ENCODE peak calls at places on chromosomes 13 and 19, in four cellular contexts. M is astrocyte; I is cardiac muscle cell; Q is stimulated activated effector memory CD8-positive, alpha-beta T cell treated with anti-CD3 and anti-CD28 coated beads, Interleukin-12 subunit alpha, Interleukin-12 subunit beta, amount 100 ng/mL, for 72 hours. B is an unnamed sample.

GRCh38 chr19:4415352-4415751 is 12.9 kb downstream of the CHAF1A start:
- DNase-seq in Q (no peak), M (no peak), I (no peak), B (no peak)

GRCh38 chr19:33373701-33374405 is at the start of gene CEBPG:
- DNase-seq in M (peak; percentile 9), Q (no peak), I (peak; percentile 82), B (peak; percentile 69)

GRCh38 chr13:26985285-26985878 is 186.2 kb downstream of the USP12 start:
- DNase-seq in Q (peak; percentile 50), I (peak; percentile 79), M (peak; percentile 52), B (peak; percentile 74)

GRCh38 chr19:18291019-18291524 is 9.7 kb upstream of the JUND start:
- DNase-seq in M (no peak), Q (no peak), I (no peak), B (no peak)

GRCh38 chr13:53382008-53382407 is 353.4 kb downstream of the OLFM4 start:
- DNase-seq in I (peak; percentile 23), Q (no peak), M (no peak), B (no peak)

GRCh38 chr19:38693380-38694223 is 46.2 kb downstream of the ACTN4 start:
- DNase-seq in Q (peak; percentile 19), M (peak; percentile 90), I (no peak), B (peak; percentile 55)

GRCh38 chr13:67278230-67278629 is 48.1 kb upstream of the PCDH9 start:
- DNase-seq in M (peak; percentile 98), Q (no peak), I (no peak), B (no peak)

GRCh38 chr13:30172593-30173300 is 134.6 kb downstream of the KATNAL1 start:
- DNase-seq in Q (no peak), M (no peak), I (no peak), B (no peak)

GRCh38 chr19:55434356-55434755 is 8.7 kb downstream of the SHISA7 start:
- DNase-seq in M (no peak), Q (no peak), I (no peak), B (no peak)

GRCh38 chr19:30669329-30670010 is 297.3 kb downstream of the ZNF536 start:
- DNase-seq in M (no peak), Q (peak; percentile 27), I (peak; percentile 76), B (peak; percentile 91)

GRCh38 chr19:29489182-29489951 is 36.4 kb upstream of the VSTM2B start:
- DNase-seq in M (no peak), I (no peak), Q (no peak), B (no peak)

GRCh38 chr13:29763426-29764180 is 86.8 kb downstream of the UBL3 start:
- DNase-seq in I (no peak), M (no peak), Q (no peak), B (no peak)

GRCh38 chr13:60617863-60618733 is 221.1 kb downstream of the TDRD3 start:
- DNase-seq in Q (no peak), I (peak; percentile 14), M (peak; percentile 22), B (no peak)

GRCh38 chr19:34733266-34733825 is 697 bp upstream of the ZNF181 start:
- DNase-seq in Q (no peak), I (peak; percentile 78), M (no peak), B (peak; percentile 42)

GRCh38 chr19:42216653-42217521 is 590 bp downstream of the DEDD2 start:
- DNase-seq in M (peak; percentile 12), Q (no peak), I (peak; percentile 74), B (peak; percentile 66)

GRCh38 chr13:44692173-44692713 is 116.1 kb upstream of the TSC22D1 start:
- DNase-seq in I (no peak), Q (no peak), M (peak; percentile 25), B (no peak)